ENCODE peak calls at places on chromosome 16, in eight cellular contexts. One of them, this sample, is unnamed. For H3K27me3, the result is how much of the 10 kb centered on the place peaks cover.

GRCh38 chr16:66337434-66338188 is 28.9 kb upstream of the CDH5 start:
- DNase-seq in breast epithelium: no peak
- DNase-seq in GM12878: no peak
- DNase-seq in tibial nerve: no peak
- DNase-seq in uterus: no peak
- DNase-seq in heart left ventricle: no peak
- DNase-seq in IMR-90: peak
- DNase-seq in sigmoid colon: no peak
- DNase-seq in this sample: no peak

GRCh38 chr16:8590811-8591210 is 500 bp upstream of the TMEM114 start:
- DNase-seq in GM12878: no peak
- DNase-seq in sigmoid colon: no peak
- DNase-seq in breast epithelium: no peak
- DNase-seq in uterus: no peak
- DNase-seq in heart left ventricle: no peak
- DNase-seq in IMR-90: no peak
- DNase-seq in tibial nerve: no peak
- DNase-seq in this sample: no peak

GRCh38 chr16:17476414-17477259 is 5.9 kb upstream of the XYLT1 start:
- DNase-seq in uterus: no peak
- DNase-seq in IMR-90: peak
- DNase-seq in breast epithelium: no peak
- DNase-seq in sigmoid colon: no peak
- DNase-seq in heart left ventricle: no peak
- DNase-seq in GM12878: no peak
- DNase-seq in tibial nerve: peak
- DNase-seq in this sample: peak

GRCh38 chr16:79965718-79966117 is 365.2 kb upstream of the MAF start:
- DNase-seq in tibial nerve: no peak
- DNase-seq in uterus: no peak
- DNase-seq in breast epithelium: no peak
- DNase-seq in IMR-90: no peak
- DNase-seq in GM12878: no peak
- DNase-seq in heart left ventricle: no peak
- DNase-seq in sigmoid colon: no peak
- DNase-seq in this sample: no peak

GRCh38 chr16:74296120-74296464 is 522 bp upstream of the PSMD7 start:
- DNase-seq in heart left ventricle: no peak
- DNase-seq in sigmoid colon: no peak
- DNase-seq in GM12878: no peak
- DNase-seq in uterus: no peak
- DNase-seq in breast epithelium: no peak
- DNase-seq in tibial nerve: no peak
- DNase-seq in IMR-90: no peak
- DNase-seq in this sample: no peak

GRCh38 chr16:55567382-55567781 is 898 bp downstream of the CAPNS2 start:
- DNase-seq in sigmoid colon: no peak
- DNase-seq in IMR-90: peak
- DNase-seq in tibial nerve: peak
- DNase-seq in breast epithelium: no peak
- DNase-seq in GM12878: no peak
- DNase-seq in uterus: no peak
- DNase-seq in heart left ventricle: no peak
- DNase-seq in this sample: no peak

GRCh38 chr16:70638814-70639792 is 7.3 kb upstream of the IL34 start:
- DNase-seq in uterus: peak
- DNase-seq in tibial nerve: no peak
- DNase-seq in IMR-90: peak
- DNase-seq in GM12878: no peak
- DNase-seq in breast epithelium: no peak
- DNase-seq in heart left ventricle: no peak
- DNase-seq in sigmoid colon: peak
- DNase-seq in this sample: no peak

GRCh38 chr16:75938818-75939217 is 212.5 kb upstream of the CPHXL start:
- DNase-seq in sigmoid colon: no peak
- DNase-seq in GM12878: no peak
- DNase-seq in IMR-90: peak
- DNase-seq in uterus: no peak
- DNase-seq in tibial nerve: no peak
- DNase-seq in heart left ventricle: no peak
- DNase-seq in breast epithelium: no peak
- DNase-seq in this sample: no peak

GRCh38 chr16:55697867-55698266 is 42.1 kb downstream of the SLC6A2 start:
- DNase-seq in breast epithelium: no peak
- DNase-seq in GM12878: no peak
- DNase-seq in sigmoid colon: no peak
- DNase-seq in heart left ventricle: no peak
- DNase-seq in IMR-90: no peak
- DNase-seq in uterus: no peak
- DNase-seq in tibial nerve: no peak
- DNase-seq in this sample: no peak

GRCh38 chr16:15899538-15900100 is 11.2 kb upstream of the CEP20 start:
- DNase-seq in GM12878: peak
- DNase-seq in tibial nerve: no peak
- DNase-seq in breast epithelium: peak
- DNase-seq in uterus: no peak
- DNase-seq in sigmoid colon: no peak
- DNase-seq in heart left ventricle: no peak
- DNase-seq in IMR-90: peak
- DNase-seq in this sample: no peak

GRCh38 chr16:23877107-23878070 is 41.6 kb downstream of the PRKCB start:
- DNase-seq in heart left ventricle: no peak
- DNase-seq in breast epithelium: no peak
- DNase-seq in GM12878: no peak
- DNase-seq in sigmoid colon: no peak
- DNase-seq in tibial nerve: no peak
- DNase-seq in uterus: no peak
- DNase-seq in IMR-90: no peak
- DNase-seq in this sample: no peak

GRCh38 chr16:74991593-74992403 is 6.9 kb upstream of the WDR59 start:
- DNase-seq in tibial nerve: no peak
- DNase-seq in breast epithelium: no peak
- DNase-seq in GM12878: no peak
- DNase-seq in IMR-90: no peak
- DNase-seq in uterus: no peak
- DNase-seq in sigmoid colon: no peak
- DNase-seq in heart left ventricle: no peak
- DNase-seq in this sample: no peak

GRCh38 chr16:57562066-57562465 is 19.6 kb downstream of the ADGRG5 start:
- DNase-seq in sigmoid colon: no peak
- DNase-seq in IMR-90: no peak
- DNase-seq in heart left ventricle: no peak
- DNase-seq in uterus: no peak
- DNase-seq in GM12878: no peak
- DNase-seq in tibial nerve: no peak
- DNase-seq in breast epithelium: no peak
- DNase-seq in this sample: no peak

DNA sequence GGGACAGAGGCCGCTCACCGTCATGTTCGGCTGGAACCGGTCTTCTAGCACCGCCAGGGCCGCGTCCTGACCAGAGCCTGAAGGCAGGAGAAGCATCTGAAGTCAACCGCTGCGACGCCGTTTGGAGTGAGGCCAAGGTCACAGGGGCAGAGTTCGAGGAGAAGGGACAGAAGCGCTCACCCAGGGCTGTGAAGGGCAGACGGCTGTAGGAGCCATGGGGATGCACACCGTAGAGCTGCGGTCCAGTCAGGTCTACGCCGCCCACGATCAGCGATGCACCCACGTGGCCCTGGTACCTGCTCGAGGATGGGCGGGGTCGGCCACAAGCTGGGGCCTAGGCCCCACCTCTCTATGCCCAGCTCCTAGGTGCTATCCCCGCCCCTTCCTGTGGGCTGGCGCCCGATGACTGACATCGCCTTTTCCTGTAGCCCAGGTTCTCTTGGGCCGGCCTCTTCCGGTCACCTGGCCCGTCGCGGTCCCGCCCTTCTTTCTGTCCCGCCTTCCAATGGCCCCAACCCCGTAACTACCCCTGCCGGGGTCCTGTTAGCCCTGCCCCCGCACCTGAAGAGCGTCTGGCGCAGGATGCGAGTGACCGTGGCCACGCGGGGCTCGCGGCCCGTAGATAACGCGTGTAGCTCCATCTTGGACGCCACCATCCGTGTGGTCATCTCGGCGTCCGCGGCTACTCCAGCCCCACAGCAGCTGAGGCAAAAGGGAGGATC is 1.1 kb downstream of the PSMB10 start:
- DNase-seq in tibial nerve: peak
- DNase-seq in breast epithelium: peak
- DNase-seq in sigmoid colon: peak
- DNase-seq in uterus: peak
- DNase-seq in IMR-90: peak
- DNase-seq in heart left ventricle: peak
- DNase-seq in GM12878: peak
- DNase-seq in this sample: peak
- TF ChIP-seq POLR2A in tibial nerve: peak
- TF ChIP-seq POLR2A in breast epithelium: peak
- TF ChIP-seq POLR2A in sigmoid colon: peak
- TF ChIP-seq POLR2A in uterus: peak
- TF ChIP-seq POLR2A in IMR-90: peak
- TF ChIP-seq POLR2A in heart left ventricle: peak
- TF ChIP-seq POLR2A in GM12878: peak
- TF ChIP-seq POLR2A in this sample: peak

GRCh38 chr16:89038221-89038721 is 55.4 kb upstream of the ACSF3 start:
- DNase-seq in uterus: no peak
- DNase-seq in sigmoid colon: no peak
- DNase-seq in IMR-90: no peak
- DNase-seq in tibial nerve: no peak
- DNase-seq in breast epithelium: no peak
- DNase-seq in heart left ventricle: peak
- DNase-seq in GM12878: no peak
- DNase-seq in this sample: peak

GRCh38 chr16:89035013-89035697 is 58.1 kb upstream of the CBFA2T3 start:
- DNase-seq in IMR-90: no peak
- DNase-seq in sigmoid colon: no peak
- DNase-seq in GM12878: no peak
- DNase-seq in uterus: no peak
- DNase-seq in tibial nerve: no peak
- DNase-seq in heart left ventricle: no peak
- DNase-seq in breast epithelium: no peak
- DNase-seq in this sample: peak

GRCh38 chr16:89037261-89038152 is 56.1 kb upstream of the ACSF3 start:
- DNase-seq in sigmoid colon: no peak
- DNase-seq in uterus: no peak
- DNase-seq in breast epithelium: no peak
- DNase-seq in IMR-90: peak
- DNase-seq in tibial nerve: no peak
- DNase-seq in heart left ventricle: peak
- DNase-seq in GM12878: no peak
- DNase-seq in this sample: peak

GRCh38 chr16:89035698-89036570 is 57.7 kb upstream of the ACSF3 start:
- DNase-seq in heart left ventricle: peak
- DNase-seq in tibial nerve: no peak
- DNase-seq in uterus: no peak
- DNase-seq in sigmoid colon: no peak
- DNase-seq in breast epithelium: no peak
- DNase-seq in GM12878: no peak
- DNase-seq in IMR-90: no peak
- DNase-seq in this sample: peak

DNA sequence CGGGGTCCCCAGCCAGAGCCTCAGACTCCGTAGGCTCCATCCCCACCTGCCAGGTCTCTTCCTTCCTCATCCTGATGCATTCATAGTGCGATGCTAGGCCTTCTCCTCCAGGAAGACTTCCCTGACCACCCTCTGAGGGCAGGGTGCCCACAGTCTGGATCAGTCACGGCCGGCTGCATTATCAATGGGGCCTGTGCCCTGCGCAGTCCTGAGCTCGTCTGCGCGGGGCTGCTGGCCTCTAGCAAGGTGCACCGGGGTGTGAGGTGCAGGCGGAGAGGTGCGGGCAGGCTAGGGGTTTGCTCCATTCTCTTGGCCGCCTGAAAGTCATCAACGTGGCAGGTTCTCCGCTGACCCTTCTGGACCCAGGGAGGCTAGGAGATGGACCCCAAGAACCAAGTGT is 56.9 kb upstream of the ACSF3 start:
- DNase-seq in IMR-90: no peak
- DNase-seq in sigmoid colon: no peak
- DNase-seq in GM12878: no peak
- DNase-seq in tibial nerve: no peak
- DNase-seq in heart left ventricle: peak
- DNase-seq in breast epithelium: no peak
- DNase-seq in uterus: no peak
- DNase-seq in this sample: peak
- H3K27me3 ChIP-seq in IMR-90: under half
- H3K27me3 ChIP-seq in sigmoid colon: under half
- H3K27me3 ChIP-seq in GM12878: under half
- H3K27me3 ChIP-seq in tibial nerve: half or more
- H3K27me3 ChIP-seq in heart left ventricle: under half
- H3K27me3 ChIP-seq in breast epithelium: under half
- H3K27me3 ChIP-seq in uterus: under half
- H3K27me3 ChIP-seq in this sample: under half

DNA sequence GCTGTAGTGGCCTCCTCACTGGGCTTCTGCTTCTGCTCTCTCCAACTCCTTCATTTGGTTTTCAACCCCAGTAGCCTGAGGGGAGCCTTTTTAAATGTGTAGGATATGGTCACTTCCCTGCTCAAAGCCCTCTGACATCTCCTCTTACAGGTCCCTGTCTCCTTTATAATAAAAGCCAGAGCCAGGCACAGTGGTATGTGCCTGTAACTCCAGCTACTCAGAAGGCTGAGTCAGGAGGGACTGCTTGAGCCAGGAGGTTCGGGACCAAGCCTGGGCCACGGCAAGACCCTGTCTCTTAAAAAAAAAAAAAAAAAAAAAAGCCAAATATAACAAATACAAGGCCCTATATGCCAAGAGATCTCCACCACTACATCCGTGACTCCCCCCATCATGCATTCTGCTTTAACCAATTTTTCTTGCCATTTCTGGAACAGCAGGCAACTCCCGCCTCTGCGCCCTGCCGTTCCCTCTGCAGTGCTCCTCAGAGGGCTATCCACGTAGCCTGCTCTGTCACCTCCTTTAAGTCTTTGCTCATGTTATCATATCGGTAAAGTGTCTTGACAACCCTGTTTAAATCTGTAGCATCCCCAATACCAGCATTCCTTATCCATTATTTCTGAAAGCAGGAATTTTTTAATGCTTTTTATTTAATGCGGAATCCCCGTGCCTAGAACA is 9.4 kb downstream of the ZNF771 start:
- DNase-seq in tibial nerve: no peak
- DNase-seq in IMR-90: no peak
- DNase-seq in uterus: no peak
- DNase-seq in sigmoid colon: no peak
- DNase-seq in breast epithelium: no peak
- DNase-seq in GM12878: no peak
- DNase-seq in heart left ventricle: no peak
- DNase-seq in this sample: no peak
- H3K27ac ChIP-seq in tibial nerve: no peak
- H3K27ac ChIP-seq in IMR-90: no peak
- H3K27ac ChIP-seq in uterus: no peak
- H3K27ac ChIP-seq in sigmoid colon: peak
- H3K27ac ChIP-seq in breast epithelium: no peak
- H3K27ac ChIP-seq in GM12878: no peak
- H3K27ac ChIP-seq in heart left ventricle: peak
- H3K27ac ChIP-seq in this sample: peak

DNA sequence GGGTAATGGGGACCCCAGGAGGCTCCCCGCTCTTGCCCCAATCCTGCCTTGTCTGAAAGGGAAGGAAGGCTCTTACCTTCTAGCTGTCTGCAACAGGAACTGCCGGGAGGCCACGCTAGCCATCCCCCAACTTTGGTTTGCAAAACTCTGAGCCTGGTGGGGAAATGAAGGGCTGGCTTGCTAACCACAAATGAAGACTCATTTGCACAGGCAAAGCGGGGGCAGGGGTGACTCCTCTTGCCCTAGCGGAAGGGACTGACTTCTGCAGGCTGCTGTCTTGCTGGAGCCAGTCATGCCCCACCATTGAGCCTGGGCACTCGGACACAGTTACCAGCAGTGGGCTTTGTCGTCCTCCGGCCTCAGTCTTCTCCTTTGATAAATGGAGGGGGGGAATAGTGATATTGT is 52.6 kb downstream of the PLCG2 start:
- DNase-seq in breast epithelium: peak
- DNase-seq in IMR-90: no peak
- DNase-seq in heart left ventricle: peak
- DNase-seq in sigmoid colon: peak
- DNase-seq in uterus: no peak
- DNase-seq in tibial nerve: peak
- DNase-seq in GM12878: peak
- DNase-seq in this sample: peak
- TF ChIP-seq POLR2A in breast epithelium: no peak
- TF ChIP-seq POLR2A in IMR-90: no peak
- TF ChIP-seq POLR2A in heart left ventricle: no peak
- TF ChIP-seq POLR2A in sigmoid colon: no peak
- TF ChIP-seq POLR2A in uterus: no peak
- TF ChIP-seq POLR2A in tibial nerve: no peak
- TF ChIP-seq POLR2A in GM12878: peak
- TF ChIP-seq POLR2A in this sample: no peak

This sample was measured in spleen.